ENCODE peak calls at places on chromosomes 1 and 21, in nine cellular contexts. C is RCC 7860; Y is GM10248; B is activated CD4-positive, alpha-beta T cell treated with anti-CD3 and anti-CD28 coated beads for 24 hours; M is stimulated activated CD4-positive, alpha-beta T cell treated with anti-CD3 and anti-CD28 coated beads, TNF-alpha, amount 100 ng/mL, for 4 hours; W is cerebellum; R is AG10803; V is ecto neural progenitor cell; D is AG08396. J is an unnamed sample.
A peak's percentile ranks its signal among the peaks of the same experiment; 100 is the strongest.

GRCh38 chr1:202661136-202661845 is 49.0 kb downstream of the SYT2 start:
- DNase-seq in C (no peak), Y (no peak), B (no peak), M (no peak), W (peak; percentile 89), R (no peak), V (no peak), D (no peak), J (no peak)

GRCh38 chr1:2999138-2999537 is 22.1 kb upstream of the ACTRT2 start:
- DNase-seq in C (no peak), Y (no peak), B (no peak), M (no peak), W (no peak), R (no peak), V (no peak), D (no peak), J (no peak)

GRCh38 chr1:39238476-39238875 is 34.0 kb downstream of the MACF1 start:
- DNase-seq in C (no peak), Y (no peak), B (no peak), M (no peak), W (peak; percentile 19), R (peak; percentile 81), V (no peak), D (peak; percentile 66), J (no peak)

GRCh38 chr1:12615916-12616708 is 1.9 kb downstream of the DHRS3 start:
- DNase-seq in C (peak; percentile 68), Y (no peak), B (no peak), M (no peak), W (no peak), R (peak; percentile 65), V (peak; percentile 66), D (peak; percentile 82), J (peak; percentile 65)

GRCh38 chr1:52911541-52911940 is 10.0 kb downstream of the ECHDC2 start:
- DNase-seq in C (no peak), Y (no peak), B (no peak), M (no peak), W (no peak), R (no peak), V (peak; percentile 45), D (no peak), J (no peak)

GRCh38 chr1:102834688-102835320 is 273.5 kb downstream of the COL11A1 start:
- DNase-seq in C (peak; percentile 41), Y (no peak), B (no peak), M (no peak), W (no peak), R (peak; percentile 31), V (no peak), D (no peak), J (no peak)

GRCh38 chr21:36193200-36193599 is 36.6 kb downstream of the DOP1B start:
- DNase-seq in C (peak; percentile 93), Y (no peak), B (no peak), M (no peak), W (no peak), R (no peak), V (no peak), D (no peak), J (no peak)

GRCh38 chr21:39386899-39387298 is 38.0 kb upstream of the HMGN1 start:
- DNase-seq in C (no peak), Y (no peak), B (no peak), M (no peak), W (no peak), R (no peak), V (no peak), D (no peak), J (no peak)

GRCh38 chr21:44005593-44005992 is 6.5 kb upstream of the TRAPPC10 start:
- DNase-seq in C (no peak), Y (no peak), B (no peak), M (no peak), W (no peak), R (no peak), V (no peak), D (no peak), J (no peak)

GRCh38 chr1:206656936-206657335 is 21.6 kb downstream of the DYRK3 start:
- DNase-seq in C (no peak), Y (no peak), B (no peak), M (no peak), W (no peak), R (no peak), V (no peak), D (no peak), J (no peak)

GRCh38 chr1:47325530-47325929 is 8.1 kb upstream of the CMPK1 start:
- DNase-seq in C (no peak), Y (no peak), B (no peak), M (no peak), W (no peak), R (no peak), V (no peak), D (no peak), J (no peak)

GRCh38 chr21:21085206-21085605 is 87.0 kb downstream of the NCAM2 start:
- DNase-seq in C (no peak), Y (no peak), B (no peak), M (no peak), W (no peak), R (no peak), V (no peak), D (no peak), J (no peak)

GRCh38 chr1:192907545-192908243 is 98.9 kb downstream of the RGS2 start:
- DNase-seq in C (no peak), Y (no peak), B (no peak), M (no peak), W (no peak), R (peak; percentile 1), V (no peak), D (peak; percentile 5), J (no peak)

GRCh38 chr21:18636897-18637296 is 233.3 kb upstream of the TMPRSS15 start:
- DNase-seq in C (no peak), Y (no peak), B (no peak), M (no peak), W (no peak), R (no peak), V (no peak), D (no peak), J (no peak)

GRCh38 chr1:54607821-54608220 is 15.5 kb downstream of the FAM151A start:
- DNase-seq in C (no peak), Y (no peak), B (no peak), M (no peak), W (no peak), R (no peak), V (no peak), D (no peak), J (no peak)

GRCh38 chr1:232285138-232285537 is 344.8 kb downstream of the SIPA1L2 start:
- DNase-seq in C (no peak), Y (no peak), B (no peak), M (no peak), W (no peak), R (no peak), V (no peak), D (no peak), J (no peak)

GRCh38 chr1:200233393-200233792 is 176.4 kb downstream of the ZNF281 start:
- DNase-seq in C (peak; percentile 24), Y (no peak), B (no peak), M (no peak), W (no peak), R (peak; percentile 83), V (no peak), D (no peak), J (no peak)

GRCh38 chr1:203038217-203038741 is 12.0 kb downstream of the PPFIA4 start:
- DNase-seq in C (peak; percentile 95), Y (no peak), B (no peak), M (no peak), W (peak; percentile 65), R (peak; percentile 85), V (peak; percentile 44), D (peak; percentile 84), J (no peak)

GRCh38 chr21:31078216-31078615 is 39.9 kb upstream of the KRTAP19-8 start:
- DNase-seq in C (no peak), Y (no peak), B (no peak), M (no peak), W (no peak), R (no peak), V (no peak), D (no peak), J (no peak)

GRCh38 chr1:92030701-92031107 is 919 bp downstream of the EPHX4 start:
- DNase-seq in C (peak; percentile 31), Y (no peak), B (no peak), M (no peak), W (peak; percentile 5), R (no peak), V (no peak), D (no peak), J (no peak)

GRCh38 chr1:35594005-35594760 is 21.1 kb downstream of the TFAP2E start:
- DNase-seq in C (no peak), Y (no peak), B (no peak), M (no peak), W (no peak), R (no peak), V (no peak), D (no peak), J (no peak)

GRCh38 chr1:109547412-109548320 is 749 bp upstream of the GNAI3 start:
- DNase-seq in C (no peak), Y (peak; percentile 12), B (no peak), M (no peak), W (no peak), R (no peak), V (no peak), D (no peak), J (no peak)

GRCh38 chr1:152227310-152227928 is 3.4 kb upstream of the HRNR start:
- DNase-seq in C (no peak), Y (no peak), B (no peak), M (no peak), W (peak; percentile 2), R (peak; percentile 38), V (no peak), D (peak; percentile 36), J (no peak)

GRCh38 chr21:43854773-43855633 is 10.0 kb upstream of the AGPAT3 start:
- DNase-seq in C (no peak), Y (peak; percentile 81), B (no peak), M (no peak), W (no peak), R (no peak), V (no peak), D (no peak), J (no peak)

GRCh38 chr21:29287383-29287782 is 11.3 kb upstream of the BACH1 start:
- DNase-seq in C (no peak), Y (no peak), B (no peak), M (no peak), W (no peak), R (peak; percentile 53), V (no peak), D (no peak), J (no peak)

GRCh38 chr1:31939484-31940329 is 1.5 kb upstream of the PTP4A2 start:
- DNase-seq in C (peak; percentile 94), Y (peak; percentile 75), B (peak; percentile 65), M (peak; percentile 67), W (no peak), R (peak; percentile 66), V (no peak), D (peak; percentile 30), J (no peak)

GRCh38 chr1:227998374-227999055 is 8.3 kb upstream of the WNT3A start:
- DNase-seq in C (no peak), Y (no peak), B (no peak), M (no peak), W (no peak), R (no peak), V (no peak), D (no peak), J (no peak)

GRCh38 chr1:230768903-230769570 is 21.8 kb downstream of the CAPN9 start:
- DNase-seq in C (no peak), Y (no peak), B (no peak), M (no peak), W (no peak), R (peak; percentile 65), V (no peak), D (peak; percentile 62), J (no peak)

GRCh38 chr21:36839123-36839522 is 127.3 kb downstream of the HLCS start:
- DNase-seq in C (no peak), Y (no peak), B (no peak), M (no peak), W (no peak), R (peak; percentile 36), V (no peak), D (peak; percentile 51), J (no peak)

GRCh38 chr1:230068952-230069684 is 2.1 kb downstream of the GALNT2 start:
- DNase-seq in C (no peak), Y (peak; percentile 32), B (no peak), M (no peak), W (no peak), R (no peak), V (no peak), D (peak; percentile 29), J (no peak)

GRCh38 chr1:43313771-43314170 is 13.0 kb downstream of the TIE1 start:
- DNase-seq in C (no peak), Y (no peak), B (no peak), M (no peak), W (no peak), R (no peak), V (no peak), D (no peak), J (no peak)

J was measured in WTC11.